ENCODE peak calls at places on chromosome 18, in five cellular contexts. B is GM12865, D is GM12892, T is Right ventricle myocardium inferior, M is HFFc6. W is an unnamed sample.

GRCh38 chr18:59459352-59460059 is 100.4 kb upstream of the LMAN1 start:
- DNase-seq in B (peak; percentile 15), M (peak; percentile 59), D (no peak), T (no peak), W (no peak)

GRCh38 chr18:5444269-5444668 is 99.5 kb downstream of the EPB41L3 start:
- DNase-seq in B (no peak), T (no peak), M (no peak), D (no peak), W (no peak)

GRCh38 chr18:56890632-56891031 is 239.5 kb downstream of the WDR7 start:
- DNase-seq in D (no peak), T (no peak), M (peak; percentile 86), B (no peak), W (no peak)

GRCh38 chr18:43180814-43181213 is 65.3 kb upstream of the RIT2 start:
- DNase-seq in T (no peak), M (no peak), B (no peak), D (no peak), W (no peak)

GRCh38 chr18:78982186-78982585 is 2.6 kb downstream of the SALL3 start:
- DNase-seq in B (no peak), D (no peak), T (no peak), M (no peak), W (no peak)

GRCh38 chr18:48608581-48608980 is 69.8 kb downstream of the CTIF start:
- DNase-seq in M (no peak), T (no peak), D (no peak), B (no peak), W (peak; percentile 17)

GRCh38 chr18:29586210-29586609 is 1409.3 kb upstream of the CDH2 start:
- DNase-seq in B (no peak), M (no peak), T (no peak), D (no peak), W (no peak)

GRCh38 chr18:398866-399637 is 101.4 kb downstream of the COLEC12 start:
- DNase-seq in B (no peak), T (no peak), M (no peak), D (no peak), W (no peak)

GRCh38 chr18:79519751-79520472 is 124.2 kb downstream of the NFATC1 start:
- DNase-seq in M (no peak), T (no peak), B (peak; percentile 21), D (no peak), W (peak; percentile 63)